ENCODE peak calls at places on chromosome 5, in ten cellular contexts. O is heart left ventricle, D is right lobe of liver, C is GM12878, G is body of pancreas, E is sigmoid colon, A is breast epithelium, R is HCT116, T is transverse colon, N is adrenal gland. I is an unnamed sample. For H3K4me1, the result is how much of the 10 kb centered on the place peaks cover.

GRCh38 chr5:174599992-174600391 is 124.4 kb upstream of the MSX2 start:
- DNase-seq in O (no peak), D (no peak), C (no peak), G (no peak), E (no peak), A (no peak), R (no peak), T (no peak), N (no peak), I (no peak)

GRCh38 chr5:148791334-148791667 is 35.1 kb upstream of the ADRB2 start:
- DNase-seq in O (no peak), D (no peak), C (peak), G (no peak), E (no peak), A (no peak), R (no peak), T (no peak), N (no peak), I (no peak)

GRCh38 chr5:17713301-17713700 is 79.0 kb downstream of the TAF11L14 start:
- DNase-seq in O (no peak), D (no peak), C (no peak), G (no peak), E (no peak), A (no peak), R (no peak), T (no peak), N (no peak), I (no peak)

GRCh38 chr5:56480305-56481146 is 247.4 kb upstream of the ANKRD55 start:
- DNase-seq in O (peak), D (peak), C (peak), G (peak), E (peak), A (peak), R (no peak), T (peak), N (peak), I (peak)

GRCh38 chr5:54460181-54460919 is 4.9 kb downstream of the HSPB3 start:
- DNase-seq in O (no peak), D (no peak), C (no peak), G (no peak), E (no peak), A (no peak), R (no peak), T (no peak), N (peak), I (no peak)

GRCh38 chr5:109318455-109319108 is 91.2 kb downstream of the PJA2 start:
- DNase-seq in O (no peak), D (peak), C (no peak), G (no peak), E (no peak), A (no peak), R (no peak), T (no peak), N (no peak), I (no peak)

GRCh38 chr5:53035868-53036381 is 46.8 kb downstream of the ITGA2 start:
- DNase-seq in O (no peak), D (no peak), C (no peak), G (no peak), E (no peak), A (no peak), R (no peak), T (no peak), N (no peak), I (no peak)

GRCh38 chr5:139140631-139141071 is 57.5 kb downstream of the SIL1 start:
- DNase-seq in O (no peak), D (no peak), C (no peak), G (no peak), E (peak), A (peak), R (no peak), T (no peak), N (no peak), I (peak)

GRCh38 chr5:53063176-53063575 is 46.4 kb downstream of the MOCS2 start:
- DNase-seq in O (no peak), D (no peak), C (no peak), G (no peak), E (no peak), A (no peak), R (no peak), T (no peak), N (no peak), I (no peak)

GRCh38 chr5:55407984-55408383 is 100.2 kb downstream of the MTREX start:
- DNase-seq in O (no peak), D (no peak), C (no peak), G (no peak), E (no peak), A (no peak), R (no peak), T (no peak), N (no peak), I (no peak)

GRCh38 chr5:6287136-6287535 is 91.2 kb downstream of the MED10 start:
- DNase-seq in O (no peak), D (no peak), C (no peak), G (no peak), E (no peak), A (no peak), R (no peak), T (no peak), N (no peak), I (no peak)

GRCh38 chr5:167699434-167699833 is 592.0 kb upstream of the WWC1 start:
- DNase-seq in O (no peak), D (no peak), C (no peak), G (no peak), E (no peak), A (no peak), R (peak), T (no peak), N (no peak), I (no peak)

GRCh38 chr5:134437340-134438267 is 25.9 kb upstream of the CDKN2AIPNL start:
- DNase-seq in O (no peak), D (no peak), C (no peak), G (peak), E (no peak), A (no peak), R (no peak), T (no peak), N (no peak), I (no peak)
- TF ChIP-seq POLR2A in O (no peak), D (no peak), C (peak), G (peak), E (no peak), A (no peak), R (no peak), T (no peak), N (no peak), I (no peak)

GRCh38 chr5:154461531-154461930 is 15.7 kb downstream of the SAP30L start:
- DNase-seq in O (no peak), D (no peak), C (no peak), G (no peak), E (no peak), A (no peak), R (no peak), T (no peak), N (no peak), I (no peak)

GRCh38 chr5:154465169-154465568 is 12.9 kb downstream of the HAND1 start:
- DNase-seq in O (no peak), D (no peak), C (no peak), G (no peak), E (no peak), A (no peak), R (peak), T (no peak), N (peak), I (no peak)

GRCh38 chr5:154466147-154466546 is 11.9 kb downstream of the HAND1 start:
- DNase-seq in O (no peak), D (no peak), C (no peak), G (no peak), E (no peak), A (no peak), R (no peak), T (no peak), N (no peak), I (no peak)

GRCh38 chr5:154466671-154467070 is 11.4 kb downstream of the HAND1 start:
- DNase-seq in O (no peak), D (no peak), C (no peak), G (no peak), E (no peak), A (no peak), R (no peak), T (no peak), N (no peak), I (no peak)

GRCh38 chr5:154464435-154464834 is 13.6 kb downstream of the HAND1 start:
- DNase-seq in O (no peak), D (no peak), C (no peak), G (no peak), E (no peak), A (no peak), R (no peak), T (no peak), N (no peak), I (no peak)
- H3K4me1 ChIP-seq in O (under half), D (under half), C (under half), G (under half), E (under half), A (under half), R (under half), T (under half), N (under half), I (under half)

GRCh38 chr5:14011089-14012004 is 66.9 kb upstream of the DNAH5 start:
- DNase-seq in O (peak), D (peak), C (no peak), G (peak), E (peak), A (peak), R (peak), T (peak), N (peak), I (peak)
- TF ChIP-seq POLR2A in O (peak), D (peak), C (peak), G (peak), E (no peak), A (no peak), R (peak), T (no peak), N (no peak), I (peak)

DNA sequence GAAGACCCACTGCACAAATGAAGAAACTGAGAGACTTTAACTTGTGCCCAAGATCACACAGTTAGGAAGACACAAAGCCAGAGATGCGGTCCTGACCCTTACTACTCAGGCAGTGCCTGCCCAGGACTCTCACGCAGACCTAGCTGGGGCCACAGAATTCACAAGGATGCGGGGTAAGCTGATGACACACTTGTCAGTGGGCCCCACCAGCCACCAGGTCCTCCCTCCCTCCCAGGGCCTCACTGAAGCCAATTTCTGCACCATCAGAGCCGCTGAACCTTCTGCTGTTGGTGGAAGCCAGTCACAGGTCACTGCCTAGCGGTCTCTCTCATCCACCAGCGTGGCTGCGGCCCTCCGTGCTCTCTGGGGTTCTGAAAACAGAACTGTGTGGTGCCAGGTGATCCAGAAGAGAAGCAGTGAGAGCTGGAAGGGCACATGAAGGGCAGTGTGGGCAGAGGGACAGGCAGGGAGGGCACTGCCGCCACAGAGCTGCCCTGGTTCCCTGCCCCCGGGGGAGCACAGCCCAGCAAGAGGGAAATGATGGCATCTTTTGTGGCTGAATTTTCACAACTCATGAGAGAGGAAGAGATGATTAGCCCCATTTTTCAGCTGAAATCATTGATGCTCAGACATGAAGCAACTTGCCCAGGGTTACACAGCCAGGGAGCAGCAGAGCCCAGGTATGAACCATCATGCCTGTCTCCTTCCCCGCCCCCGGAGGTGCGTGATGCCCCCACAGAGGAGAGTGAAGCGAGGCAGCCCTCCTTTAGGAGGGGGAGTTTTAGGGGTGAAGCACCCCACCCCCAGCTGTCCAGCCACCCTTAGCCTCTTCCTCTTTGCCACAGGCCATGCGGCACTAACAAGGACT is 41.4 kb upstream of the CPLX2 start:
- DNase-seq in O (no peak), D (no peak), C (no peak), G (no peak), E (no peak), A (no peak), R (no peak), T (no peak), N (no peak), I (no peak)
- H3K4me1 ChIP-seq in O (under half), D (under half), C (under half), G (under half), E (under half), A (under half), R (under half), T (under half), N (under half), I (under half)

GRCh38 chr5:123549256-123549904 is 37.4 kb downstream of the CSNK1G3 start:
- DNase-seq in O (no peak), D (no peak), C (peak), G (no peak), E (no peak), A (no peak), R (no peak), T (peak), N (no peak), I (no peak)
- TF ChIP-seq POLR2A in O (no peak), D (no peak), C (no peak), G (no peak), E (no peak), A (no peak), R (no peak), T (no peak), N (no peak), I (no peak)

GRCh38 chr5:10599113-10599512 is 35.2 kb downstream of the ANKRD33B start:
- DNase-seq in O (no peak), D (no peak), C (no peak), G (no peak), E (no peak), A (no peak), R (no peak), T (no peak), N (no peak), I (no peak)
- H3K4me1 ChIP-seq in O (under half), D (under half), C (half or more), G (under half), E (under half), A (under half), R (half or more), T (under half), N (under half), I (under half)

DNA sequence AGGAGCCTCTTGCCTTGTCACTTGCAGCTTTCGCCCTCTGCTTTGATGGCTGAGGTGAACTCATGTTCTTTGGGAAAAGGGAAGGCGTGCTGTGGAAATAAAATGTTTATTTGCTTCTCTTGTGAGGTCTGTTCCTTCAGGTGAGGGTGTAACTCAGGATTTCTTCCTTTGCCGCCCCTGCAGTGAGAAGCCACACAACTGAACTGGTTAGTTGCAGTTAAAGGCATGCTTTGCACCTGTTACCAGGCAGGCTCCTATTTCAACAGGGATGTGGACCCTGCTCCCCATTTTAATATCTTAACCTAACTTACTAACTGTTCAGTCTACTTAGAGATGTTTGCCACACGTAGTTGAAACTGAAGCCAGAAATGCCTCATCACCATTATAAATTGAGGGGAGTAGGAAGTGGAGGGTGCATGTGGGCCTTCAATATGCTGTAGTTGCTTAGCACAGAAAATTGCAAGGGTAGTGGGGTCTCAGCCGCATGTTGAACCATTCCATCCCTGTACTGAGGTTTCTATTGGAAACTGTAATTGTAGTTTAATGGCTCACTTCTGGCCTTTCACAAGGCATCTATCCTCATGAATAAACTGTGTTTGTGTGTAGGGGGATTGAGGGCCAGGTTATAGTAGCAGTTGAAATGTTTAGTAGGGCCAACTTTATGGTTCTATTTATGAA is 7.9 kb downstream of the RACK1 start:
- DNase-seq in O (no peak), D (no peak), C (no peak), G (no peak), E (no peak), A (no peak), R (no peak), T (no peak), N (no peak), I (no peak)
- TF ChIP-seq POLR2A in O (no peak), D (no peak), C (peak), G (no peak), E (no peak), A (no peak), R (peak), T (no peak), N (no peak), I (no peak)

GRCh38 chr5:133341915-133342710 is 270.2 kb downstream of the FSTL4 start:
- DNase-seq in O (no peak), D (no peak), C (no peak), G (no peak), E (peak), A (no peak), R (no peak), T (no peak), N (no peak), I (no peak)

GRCh38 chr5:133340002-133340755 is 272.2 kb downstream of the FSTL4 start:
- DNase-seq in O (no peak), D (no peak), C (no peak), G (no peak), E (peak), A (no peak), R (no peak), T (no peak), N (no peak), I (no peak)

GRCh38 chr5:133338504-133339355 is 273.6 kb downstream of the FSTL4 start:
- DNase-seq in O (no peak), D (no peak), C (no peak), G (no peak), E (no peak), A (no peak), R (no peak), T (no peak), N (no peak), I (no peak)

GRCh38 chr5:133341296-133341695 is 271.0 kb downstream of the FSTL4 start:
- DNase-seq in O (no peak), D (no peak), C (no peak), G (no peak), E (peak), A (no peak), R (no peak), T (no peak), N (no peak), I (no peak)

DNA sequence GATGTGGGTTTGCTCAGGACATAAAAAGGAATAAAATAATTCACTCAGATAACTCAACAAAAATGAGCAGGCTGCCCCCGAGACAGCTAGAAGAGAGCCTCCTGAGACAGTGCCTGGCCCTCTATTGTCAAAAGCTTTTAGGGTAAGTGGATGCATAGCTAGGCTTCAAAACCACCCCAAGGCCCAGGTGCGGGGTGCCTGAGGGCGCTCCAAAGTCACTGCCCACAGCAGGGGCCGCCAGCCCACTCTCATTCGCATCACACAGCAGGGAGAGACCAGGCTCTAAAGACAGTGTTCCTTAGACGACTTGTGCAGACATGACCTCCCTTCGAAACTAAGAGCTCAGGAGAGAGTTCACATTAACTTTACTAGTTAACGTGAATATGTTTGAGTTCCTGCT is 271.5 kb downstream of the FSTL4 start:
- DNase-seq in O (no peak), D (no peak), C (no peak), G (no peak), E (peak), A (no peak), R (no peak), T (no peak), N (no peak), I (no peak)
- H3K4me1 ChIP-seq in O (under half), D (under half), C (under half), G (under half), E (under half), A (under half), R (under half), T (under half), N (under half), I (under half)

I was measured in thyroid gland.